ENCODE peak calls at places on chromosomes 16 and 17, in four cellular contexts. One of them, this sample, is unnamed.

GRCh38 chr17:34306466-34306865 is 12.8 kb upstream of the CCL8 start:
- DNase-seq in SK-N-SH: peak; percentile 32
- DNase-seq in H1: peak; percentile 19
- DNase-seq in GM12878: no peak
- DNase-seq in this sample: no peak

GRCh38 chr17:49698005-49698404 is 9.8 kb downstream of the SLC35B1 start:
- DNase-seq in GM12878: no peak
- DNase-seq in H1: no peak
- DNase-seq in SK-N-SH: no peak
- DNase-seq in this sample: no peak

GRCh38 chr16:66414891-66415290 is 12.2 kb upstream of the BEAN1 start:
- DNase-seq in SK-N-SH: no peak
- DNase-seq in GM12878: no peak
- DNase-seq in H1: no peak
- DNase-seq in this sample: no peak

GRCh38 chr17:11580677-11581076 is 17.6 kb upstream of the DNAH9 start:
- DNase-seq in SK-N-SH: no peak
- DNase-seq in GM12878: no peak
- DNase-seq in H1: no peak
- DNase-seq in this sample: no peak

GRCh38 chr16:49346459-49346858 is 27.1 kb upstream of the C16orf78 start:
- DNase-seq in H1: no peak
- DNase-seq in GM12878: no peak
- DNase-seq in SK-N-SH: no peak
- DNase-seq in this sample: no peak

GRCh38 chr17:60656499-60656898 is 21.2 kb upstream of the BCAS3 start:
- DNase-seq in SK-N-SH: no peak
- DNase-seq in H1: no peak
- DNase-seq in GM12878: no peak
- DNase-seq in this sample: no peak

GRCh38 chr17:81553616-81554181 is 1.5 kb upstream of the FAAP100 start:
- DNase-seq in GM12878: peak; percentile 9
- DNase-seq in H1: no peak
- DNase-seq in SK-N-SH: peak; percentile 83
- DNase-seq in this sample: no peak

GRCh38 chr17:27430882-27431491 is 25.3 kb upstream of the KSR1 start:
- DNase-seq in SK-N-SH: peak; percentile 70
- DNase-seq in H1: peak; percentile 33
- DNase-seq in GM12878: no peak
- DNase-seq in this sample: peak; percentile 34

GRCh38 chr17:65629234-65629690 is 67.8 kb upstream of the AXIN2 start:
- DNase-seq in SK-N-SH: no peak
- DNase-seq in H1: no peak
- DNase-seq in GM12878: no peak
- DNase-seq in this sample: no peak

GRCh38 chr17:50270430-50271172 is 3.7 kb upstream of the TMEM92 start:
- DNase-seq in SK-N-SH: no peak
- DNase-seq in H1: no peak
- DNase-seq in GM12878: no peak
- DNase-seq in this sample: no peak

GRCh38 chr17:14011740-14012405 is 57.4 kb upstream of the COX10 start:
- DNase-seq in H1: no peak
- DNase-seq in SK-N-SH: no peak
- DNase-seq in GM12878: no peak
- DNase-seq in this sample: no peak

GRCh38 chr16:82995927-82996441 is 369.2 kb downstream of the CDH13 start:
- DNase-seq in SK-N-SH: no peak
- DNase-seq in H1: no peak
- DNase-seq in GM12878: no peak
- DNase-seq in this sample: no peak

GRCh38 chr16:80924372-80924978 is 82.2 kb downstream of the CMC2 start:
- DNase-seq in GM12878: no peak
- DNase-seq in SK-N-SH: peak; percentile 61
- DNase-seq in H1: peak; percentile 66
- DNase-seq in this sample: peak; percentile 54

GRCh38 chr16:77788196-77789084 is at the start of gene VAT1L:
- DNase-seq in GM12878: no peak
- DNase-seq in SK-N-SH: peak; percentile 89
- DNase-seq in H1: peak; percentile 7
- DNase-seq in this sample: no peak

GRCh38 chr16:20866161-20866772 is 33.9 kb downstream of the DCUN1D3 start:
- DNase-seq in H1: no peak
- DNase-seq in SK-N-SH: peak; percentile 35
- DNase-seq in GM12878: no peak
- DNase-seq in this sample: peak; percentile 55

GRCh38 chr16:49434733-49435132 is 61.1 kb downstream of the C16orf78 start:
- DNase-seq in SK-N-SH: no peak
- DNase-seq in H1: no peak
- DNase-seq in GM12878: no peak
- DNase-seq in this sample: no peak

GRCh38 chr17:7852919-7853692 is 1.8 kb upstream of the TMEM88 start:
- DNase-seq in SK-N-SH: no peak
- DNase-seq in H1: no peak
- DNase-seq in GM12878: no peak
- DNase-seq in this sample: no peak

GRCh38 chr16:66605177-66605999 is 884 bp downstream of the CMTM3 start:
- DNase-seq in SK-N-SH: peak; percentile 80
- DNase-seq in H1: no peak
- DNase-seq in GM12878: no peak
- DNase-seq in this sample: peak; percentile 30

GRCh38 chr16:57648590-57649442 is 19.3 kb upstream of the ADGRG3 start:
- DNase-seq in GM12878: peak; percentile 52
- DNase-seq in H1: peak; percentile 65
- DNase-seq in SK-N-SH: peak; percentile 93
- DNase-seq in this sample: peak; percentile 83

GRCh38 chr17:61476476-61477203 is 24.4 kb downstream of the TBX4 start:
- DNase-seq in GM12878: no peak
- DNase-seq in H1: no peak
- DNase-seq in SK-N-SH: no peak
- DNase-seq in this sample: no peak

GRCh38 chr17:36768355-36768754 is 167.0 kb downstream of the MRM1 start:
- DNase-seq in H1: no peak
- DNase-seq in SK-N-SH: no peak
- DNase-seq in GM12878: no peak
- DNase-seq in this sample: no peak

GRCh38 chr17:71402661-71403141 is 718.1 kb upstream of the SOX9 start:
- DNase-seq in H1: no peak
- DNase-seq in SK-N-SH: peak; percentile 24
- DNase-seq in GM12878: no peak
- DNase-seq in this sample: no peak

GRCh38 chr16:10521681-10522274 is 58.6 kb downstream of the EMP2 start:
- DNase-seq in H1: no peak
- DNase-seq in GM12878: no peak
- DNase-seq in SK-N-SH: peak; percentile 75
- DNase-seq in this sample: peak; percentile 79

GRCh38 chr17:81631482-81631881 is 5.4 kb downstream of the NPLOC4 start:
- DNase-seq in GM12878: no peak
- DNase-seq in H1: no peak
- DNase-seq in SK-N-SH: no peak
- DNase-seq in this sample: no peak

GRCh38 chr17:18968945-18969887 is 17.3 kb downstream of the SLC5A10 start:
- DNase-seq in SK-N-SH: no peak
- DNase-seq in H1: no peak
- DNase-seq in GM12878: no peak
- DNase-seq in this sample: no peak

GRCh38 chr16:63473710-63474109 is 1437.5 kb upstream of the CDH8 start:
- DNase-seq in GM12878: no peak
- DNase-seq in H1: no peak
- DNase-seq in SK-N-SH: no peak
- DNase-seq in this sample: no peak

GRCh38 chr16:77307764-77308561 is 108.8 kb downstream of the SYCE1L start:
- DNase-seq in H1: no peak
- DNase-seq in GM12878: no peak
- DNase-seq in SK-N-SH: no peak
- DNase-seq in this sample: no peak

GRCh38 chr16:50485232-50485631 is 63.0 kb upstream of the NKD1 start:
- DNase-seq in GM12878: no peak
- DNase-seq in H1: no peak
- DNase-seq in SK-N-SH: no peak
- DNase-seq in this sample: no peak

GRCh38 chr16:24347556-24347955 is 91.4 kb downstream of the CACNG3 start:
- DNase-seq in H1: no peak
- DNase-seq in GM12878: no peak
- DNase-seq in SK-N-SH: no peak
- DNase-seq in this sample: peak; percentile 61

GRCh38 chr17:37503148-37503547 is 13.5 kb downstream of the DUSP14 start:
- DNase-seq in H1: no peak
- DNase-seq in GM12878: no peak
- DNase-seq in SK-N-SH: no peak
- DNase-seq in this sample: no peak

GRCh38 chr16:88772871-88773811 is 11.9 kb downstream of the PIEZO1 start:
- DNase-seq in SK-N-SH: no peak
- DNase-seq in GM12878: no peak
- DNase-seq in H1: no peak
- DNase-seq in this sample: no peak

GRCh38 chr16:11202260-11203091 is 53.5 kb downstream of the SOCS1 start:
- DNase-seq in GM12878: peak; percentile 62
- DNase-seq in SK-N-SH: no peak
- DNase-seq in H1: no peak
- DNase-seq in this sample: no peak

GRCh38 chr16:72126429-72126765 is 32.8 kb downstream of the DHX38 start:
- DNase-seq in SK-N-SH: no peak
- DNase-seq in GM12878: no peak
- DNase-seq in H1: no peak
- DNase-seq in this sample: peak; percentile 23

GRCh38 chr17:76266244-76266938 is 1.2 kb downstream of the UBALD2 start:
- DNase-seq in GM12878: no peak
- DNase-seq in SK-N-SH: peak; percentile 50
- DNase-seq in H1: no peak
- DNase-seq in this sample: peak; percentile 52

GRCh38 chr16:88353691-88354090 is 29.1 kb upstream of the ZNF469 start:
- DNase-seq in H1: no peak
- DNase-seq in GM12878: no peak
- DNase-seq in SK-N-SH: peak; percentile 36
- DNase-seq in this sample: no peak

GRCh38 chr17:58575511-58575910 is 61.1 kb upstream of the MTMR4 start:
- DNase-seq in SK-N-SH: no peak
- DNase-seq in GM12878: no peak
- DNase-seq in H1: no peak
- DNase-seq in this sample: no peak

GRCh38 chr16:59440-60059 is 5.9 kb downstream of the SNRNP25 start:
- DNase-seq in GM12878: no peak
- DNase-seq in H1: no peak
- DNase-seq in SK-N-SH: no peak
- DNase-seq in this sample: no peak
- TF ChIP-seq TAF1 in GM12878: no peak
- TF ChIP-seq TAF1 in H1: no peak
- TF ChIP-seq TAF1 in SK-N-SH: no peak
- TF ChIP-seq TAF1 in this sample: no peak

GRCh38 chr16:46830902-46831647 is at the start of gene C16orf87:
- DNase-seq in SK-N-SH: peak; percentile 97
- DNase-seq in H1: peak; percentile 57
- DNase-seq in GM12878: peak; percentile 63
- DNase-seq in this sample: peak; percentile 89

GRCh38 chr16:46828943-46829342 is 2.0 kb downstream of the C16orf87 start:
- DNase-seq in H1: no peak
- DNase-seq in SK-N-SH: no peak
- DNase-seq in GM12878: no peak
- DNase-seq in this sample: no peak

GRCh38 chr16:46832757-46833464 is 1.9 kb upstream of the C16orf87 start:
- DNase-seq in SK-N-SH: no peak
- DNase-seq in H1: no peak
- DNase-seq in GM12878: no peak
- DNase-seq in this sample: peak; percentile 66

GRCh38 chr16:46828292-46828691 is 2.7 kb downstream of the C16orf87 start:
- DNase-seq in GM12878: no peak
- DNase-seq in H1: no peak
- DNase-seq in SK-N-SH: no peak
- DNase-seq in this sample: no peak

DNA sequence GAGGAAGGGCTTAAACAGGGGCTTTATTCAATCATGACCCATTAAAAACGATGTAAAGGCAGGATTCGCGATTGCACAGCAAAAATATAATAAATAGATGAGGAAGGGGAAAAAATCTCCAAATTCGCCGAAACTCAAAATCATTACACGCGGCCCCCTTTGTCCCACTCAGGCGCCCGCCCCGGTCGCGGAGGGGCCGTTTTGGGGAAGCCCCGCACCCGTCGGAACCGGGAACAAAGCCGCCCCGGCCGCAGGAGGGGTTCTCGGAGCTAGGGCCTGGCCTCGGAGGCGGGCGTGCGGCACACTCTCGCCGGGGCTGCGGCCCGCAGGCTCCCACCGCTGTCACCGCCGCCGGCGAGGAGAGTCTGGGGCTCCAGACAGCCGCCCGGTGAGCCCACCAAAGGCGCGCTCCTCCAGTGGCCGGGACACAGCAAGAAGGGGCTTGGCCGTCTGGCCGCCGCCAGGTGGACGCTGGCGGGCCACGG is 521 bp downstream of the C16orf87 start:
- DNase-seq in SK-N-SH: no peak
- DNase-seq in H1: no peak
- DNase-seq in GM12878: no peak
- DNase-seq in this sample: no peak
- TF ChIP-seq TCF12 in SK-N-SH: no peak
- TF ChIP-seq TCF12 in H1: no peak
- TF ChIP-seq TCF12 in GM12878: no peak
- TF ChIP-seq TCF12 in this sample: no peak

DNA sequence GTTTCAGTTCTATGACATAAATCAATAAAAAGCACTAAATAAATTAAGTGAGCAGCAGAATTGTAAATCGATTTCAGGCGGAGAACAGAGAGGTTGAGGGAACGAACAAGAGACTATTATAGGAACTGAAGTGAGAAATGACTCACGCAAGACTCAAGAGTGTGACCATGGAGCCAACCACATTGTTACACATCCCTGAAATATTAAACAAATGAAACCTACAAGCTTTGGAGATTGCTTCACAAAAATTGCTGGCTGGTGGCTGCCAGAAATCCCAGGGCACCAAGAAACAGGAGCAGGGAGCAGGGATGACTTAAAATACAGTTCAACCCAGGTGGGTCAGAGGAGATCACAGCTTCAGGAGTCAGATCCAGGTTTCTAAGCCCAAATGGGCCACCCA is 111.8 kb downstream of the GSG1L start:
- DNase-seq in SK-N-SH: no peak
- DNase-seq in GM12878: no peak
- DNase-seq in H1: no peak
- DNase-seq in this sample: no peak
- TF ChIP-seq TAF1 in SK-N-SH: no peak
- TF ChIP-seq TAF1 in GM12878: no peak
- TF ChIP-seq TAF1 in H1: no peak
- TF ChIP-seq TAF1 in this sample: no peak

DNA sequence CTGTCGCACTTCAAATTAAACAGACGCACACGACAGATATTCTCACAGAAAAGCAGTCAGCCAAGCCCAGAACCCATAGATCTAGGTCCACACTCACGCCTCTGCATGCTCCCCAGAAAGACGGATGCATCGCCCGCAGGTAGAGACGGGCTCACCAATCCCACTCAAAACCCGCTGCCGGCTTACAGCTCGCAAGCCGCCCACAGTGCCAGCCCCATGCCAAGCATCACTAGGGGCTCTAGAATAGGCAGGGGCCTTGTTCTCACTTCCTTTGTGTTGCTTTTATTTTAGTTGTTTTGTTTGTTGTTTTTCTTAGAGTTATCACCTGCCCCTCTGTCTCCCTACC is 336 bp upstream of the BMERB1 start:
- DNase-seq in H1: no peak
- DNase-seq in GM12878: no peak
- DNase-seq in SK-N-SH: no peak
- DNase-seq in this sample: no peak
- TF ChIP-seq TCF12 in H1: no peak
- TF ChIP-seq TCF12 in GM12878: no peak
- TF ChIP-seq TCF12 in SK-N-SH: no peak
- TF ChIP-seq TCF12 in this sample: no peak

This sample was measured in HepG2.